ENCODE peak calls at places on chromosomes 7 and 10, in nine cellular contexts. X is stomach, O is transverse colon, Y is A549, B is Peyer's patch, J is tibial nerve, S is uterus, I is testis, H is H1. Q is an unnamed sample.

GRCh38 chr10:61828034-61828433 is 73.5 kb upstream of the ARID5B start:
- DNase-seq in X (no peak), O (no peak), Y (no peak), B (no peak), J (no peak), S (no peak), I (no peak), H (no peak), Q (no peak)

GRCh38 chr10:86718556-86718955 is 37.9 kb upstream of the BMPR1A start:
- DNase-seq in X (no peak), O (no peak), Y (no peak), B (no peak), J (no peak), S (no peak), I (no peak), H (no peak), Q (no peak)

GRCh38 chr10:83076443-83076842 is 1062.9 kb upstream of the GHITM start:
- DNase-seq in X (no peak), O (no peak), Y (no peak), B (no peak), J (no peak), S (no peak), I (no peak), H (no peak), Q (no peak)

GRCh38 chr7:149886018-149886416 is 12.2 kb downstream of the ATP6V0E2 start:
- DNase-seq in X (no peak), O (no peak), Y (no peak), B (no peak), J (no peak), S (no peak), I (no peak), H (no peak), Q (no peak)

GRCh38 chr10:62381385-62382102 is 7.4 kb downstream of the ZNF365 start:
- DNase-seq in X (no peak), O (no peak), Y (no peak), B (no peak), J (no peak), S (no peak), I (no peak), H (no peak), Q (no peak)

GRCh38 chr7:82204694-82205093 is 238.9 kb downstream of the CACNA2D1 start:
- DNase-seq in X (no peak), O (no peak), Y (peak), B (no peak), J (peak), S (no peak), I (no peak), H (no peak), Q (peak)

GRCh38 chr10:70778267-70778924 is 6.8 kb downstream of the TBATA start:
- DNase-seq in X (no peak), O (no peak), Y (no peak), B (no peak), J (no peak), S (no peak), I (peak), H (no peak), Q (no peak)

GRCh38 chr10:107144490-107144889 is 20.0 kb downstream of the SORCS1 start:
- DNase-seq in X (no peak), O (no peak), Y (no peak), B (no peak), J (no peak), S (no peak), I (peak), H (peak), Q (no peak)

GRCh38 chr7:151900591-151901312 is 23.8 kb upstream of the PRKAG2 start:
- DNase-seq in X (no peak), O (no peak), Y (no peak), B (no peak), J (no peak), S (no peak), I (no peak), H (no peak), Q (no peak)

GRCh38 chr7:38120076-38120475 is 58.0 kb upstream of the STARD3NL start:
- DNase-seq in X (no peak), O (no peak), Y (no peak), B (no peak), J (no peak), S (no peak), I (no peak), H (no peak), Q (no peak)

GRCh38 chr7:155477469-155477868 is 19.5 kb downstream of the EN2 start:
- DNase-seq in X (no peak), O (no peak), Y (no peak), B (peak), J (no peak), S (no peak), I (no peak), H (no peak), Q (no peak)

GRCh38 chr10:110361800-110362456 is 57.2 kb upstream of the SMNDC1 start:
- DNase-seq in X (no peak), O (no peak), Y (no peak), B (no peak), J (no peak), S (no peak), I (no peak), H (no peak), Q (no peak)

GRCh38 chr10:132181691-132182425 is 4.9 kb upstream of the DPYSL4 start:
- DNase-seq in X (no peak), O (no peak), Y (no peak), B (no peak), J (no peak), S (no peak), I (no peak), H (no peak), Q (no peak)

GRCh38 chr7:88224596-88225275 is 4.9 kb upstream of the SRI start:
- DNase-seq in X (no peak), O (no peak), Y (peak), B (no peak), J (no peak), S (no peak), I (no peak), H (no peak), Q (no peak)

GRCh38 chr10:43751646-43752045 is 103.0 kb upstream of the ZNF32 start:
- DNase-seq in X (no peak), O (no peak), Y (no peak), B (no peak), J (no peak), S (no peak), I (no peak), H (no peak), Q (no peak)

GRCh38 chr7:50803359-50804337 is 21.0 kb upstream of the GRB10 start:
- DNase-seq in X (no peak), O (no peak), Y (peak), B (no peak), J (no peak), S (no peak), I (no peak), H (no peak), Q (no peak)

GRCh38 chr7:44961844-44962482 is 16.9 kb downstream of the MYO1G start:
- DNase-seq in X (no peak), O (no peak), Y (no peak), B (no peak), J (no peak), S (no peak), I (no peak), H (no peak), Q (no peak)

GRCh38 chr10:67936416-67936815 is 52.0 kb downstream of the SIRT1 start:
- DNase-seq in X (no peak), O (no peak), Y (no peak), B (no peak), J (no peak), S (no peak), I (no peak), H (no peak), Q (no peak)

GRCh38 chr7:140562921-140563600 is 77.6 kb downstream of the DENND2A start:
- DNase-seq in X (no peak), O (no peak), Y (no peak), B (no peak), J (no peak), S (no peak), I (no peak), H (no peak), Q (no peak)

GRCh38 chr7:36852931-36853330 is 128.6 kb upstream of the AOAH start:
- DNase-seq in X (no peak), O (no peak), Y (no peak), B (no peak), J (no peak), S (no peak), I (no peak), H (no peak), Q (no peak)

GRCh38 chr10:18523858-18524257 is 127.5 kb downstream of the NSUN6 start:
- DNase-seq in X (no peak), O (no peak), Y (no peak), B (no peak), J (no peak), S (no peak), I (no peak), H (no peak), Q (no peak)

GRCh38 chr7:73585196-73585595 is 6.8 kb upstream of the TBL2 start:
- DNase-seq in X (no peak), O (no peak), Y (no peak), B (no peak), J (no peak), S (no peak), I (no peak), H (no peak), Q (no peak)

GRCh38 chr7:35734001-35734483 is 39.1 kb upstream of the HERPUD2 start:
- DNase-seq in X (no peak), O (no peak), Y (no peak), B (no peak), J (no peak), S (no peak), I (no peak), H (no peak), Q (no peak)

GRCh38 chr10:85407093-85407492 is 959.5 kb downstream of the GRID1 start:
- DNase-seq in X (no peak), O (no peak), Y (no peak), B (no peak), J (no peak), S (no peak), I (no peak), H (no peak), Q (no peak)

GRCh38 chr10:109899578-109900355 is 23.5 kb downstream of the XPNPEP1 start:
- DNase-seq in X (no peak), O (no peak), Y (no peak), B (peak), J (peak), S (peak), I (peak), H (no peak), Q (no peak)

GRCh38 chr10:74585231-74586087 is 240.9 kb upstream of the KAT6B start:
- DNase-seq in X (no peak), O (no peak), Y (no peak), B (peak), J (no peak), S (no peak), I (no peak), H (no peak), Q (no peak)

GRCh38 chr10:28906011-28906411 is 228.7 kb downstream of the BAMBI start:
- DNase-seq in X (no peak), O (no peak), Y (no peak), B (no peak), J (no peak), S (no peak), I (no peak), H (no peak), Q (no peak)

GRCh38 chr7:30635798-30636197 is 41.1 kb downstream of the GARS1 start:
- DNase-seq in X (no peak), O (no peak), Y (no peak), B (no peak), J (no peak), S (no peak), I (no peak), H (no peak), Q (no peak)
- TF ChIP-seq POLR2A in X (no peak), O (no peak), Y (no peak), B (no peak), J (no peak), S (no peak), I (no peak), H (no peak), Q (no peak)

DNA sequence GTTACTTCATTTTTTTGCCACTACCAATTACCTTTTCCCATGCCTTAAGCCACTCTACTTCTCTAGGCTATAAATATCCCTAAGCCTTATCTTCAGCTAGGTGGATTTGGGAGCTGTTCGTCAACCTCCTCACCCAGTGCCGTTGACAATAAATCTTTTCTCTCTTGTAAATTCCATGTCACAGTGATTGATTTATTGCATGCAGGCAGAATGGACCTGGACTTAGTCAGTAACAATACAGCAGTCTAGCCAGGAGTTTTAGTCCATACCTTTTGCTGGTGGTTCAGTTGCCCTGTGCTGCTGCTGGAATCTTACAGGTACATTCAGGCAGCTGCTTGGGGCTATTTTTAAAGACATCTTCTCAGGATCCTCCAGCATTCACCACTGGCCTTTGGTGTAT is 350.5 kb upstream of the NRG3 start:
- DNase-seq in X (no peak), O (no peak), Y (no peak), B (no peak), J (no peak), S (no peak), I (no peak), H (no peak), Q (no peak)
- H3K4me3 ChIP-seq in X (no peak), O (no peak), Y (no peak), B (no peak), J (no peak), S (no peak), I (no peak), H (no peak), Q (no peak)

GRCh38 chr10:287814-288213 is 152.6 kb downstream of the ZMYND11 start:
- DNase-seq in X (no peak), O (no peak), Y (no peak), B (no peak), J (no peak), S (no peak), I (no peak), H (peak), Q (no peak)
- TF ChIP-seq CTCF in X (no peak), O (no peak), Y (peak), B (no peak), J (no peak), S (no peak), I (no peak), H (peak), Q (no peak)

DNA sequence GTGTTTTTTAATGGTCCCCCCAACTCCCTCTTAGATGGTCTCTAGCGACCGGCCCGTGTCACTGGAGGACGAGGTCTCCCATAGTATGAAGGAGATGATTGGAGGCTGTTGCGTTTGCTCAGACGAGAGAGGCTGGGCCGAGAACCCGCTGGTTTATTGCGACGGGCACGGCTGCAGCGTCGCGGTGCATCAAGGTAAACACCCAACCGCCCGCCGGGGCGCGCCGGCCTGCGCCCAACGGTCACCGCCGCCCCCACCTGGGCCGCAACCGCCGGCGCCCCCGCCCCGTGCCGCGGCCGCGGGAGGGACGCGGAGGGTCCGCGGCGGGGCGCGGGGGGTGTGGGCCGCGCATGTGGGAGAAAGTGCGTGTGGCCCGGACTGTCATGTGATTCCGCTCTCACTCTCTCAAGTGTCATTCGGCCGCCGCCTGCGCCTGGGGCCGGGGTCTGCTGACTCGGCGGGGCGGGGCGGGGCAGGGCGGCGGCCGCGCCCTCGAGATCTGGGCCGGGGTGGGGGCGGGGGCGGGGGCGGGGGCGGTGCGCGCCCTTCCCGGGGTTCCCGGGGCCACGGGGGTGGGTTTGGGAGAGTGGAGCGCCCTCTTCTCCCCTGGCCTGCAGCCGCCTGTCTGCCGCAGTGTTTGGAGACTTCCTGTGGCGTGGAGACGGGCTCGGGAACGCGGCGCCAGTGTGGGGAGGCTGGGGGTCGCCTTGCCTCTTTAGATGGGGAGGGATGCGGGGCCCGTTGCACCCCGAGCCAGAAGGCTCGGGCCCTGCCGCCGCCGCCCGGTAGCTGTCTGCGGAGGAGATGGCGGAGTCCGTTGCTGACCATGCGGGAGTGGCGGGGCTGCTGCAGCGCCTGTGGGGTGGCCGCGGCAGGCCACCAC is 820 bp downstream of the MLLT10 start:
- DNase-seq in X (peak), O (peak), Y (peak), B (peak), J (peak), S (peak), I (peak), H (peak), Q (peak)
- TF ChIP-seq POLR2A in X (no peak), O (no peak), Y (no peak), B (no peak), J (peak), S (no peak), I (no peak), H (no peak), Q (no peak)

Q was measured in adrenal gland.